ENCODE peak calls at places on chromosomes 11 and 22, in six cellular contexts. O is kidney epithelial cell; T is endodermal cell; D is epithelial cell of esophagus; A is MG63; Y is stimulated activated CD4-positive, alpha-beta T cell treated with anti-CD3 and anti-CD28 coated beads, Interleukin-4, amount 100 ng/mL, for 48 hours. W is an unnamed sample.

GRCh38 chr22:45454260-45454659 is 40.8 kb downstream of the RIBC2 start:
- DNase-seq in O (no peak), T (no peak), D (no peak), A (no peak), Y (no peak), W (no peak)

GRCh38 chr11:71131861-71132260 is 120.5 kb downstream of the SHANK2 start:
- DNase-seq in O (no peak), T (peak), D (no peak), A (peak), Y (no peak), W (no peak)

GRCh38 chr11:113632981-113633380 is 73.1 kb downstream of the TMPRSS5 start:
- DNase-seq in O (no peak), T (no peak), D (no peak), A (peak), Y (no peak), W (no peak)

GRCh38 chr22:41356430-41357028 is 25.2 kb upstream of the TEF start:
- DNase-seq in O (no peak), T (no peak), D (no peak), A (no peak), Y (no peak), W (no peak)

GRCh38 chr22:42553475-42554361 is at the start of gene SERHL2:
- DNase-seq in O (no peak), T (peak), D (peak), A (peak), Y (peak), W (peak)

GRCh38 chr22:24601217-24602104 is 1.5 kb upstream of the GGT1 start:
- DNase-seq in O (no peak), T (peak), D (no peak), A (no peak), Y (no peak), W (no peak)

GRCh38 chr11:2276280-2276998 is 6.1 kb upstream of the ASCL2 start:
- DNase-seq in O (no peak), T (no peak), D (no peak), A (no peak), Y (no peak), W (no peak)

GRCh38 chr11:8826145-8826786 is 84.7 kb upstream of the AKIP1 start:
- DNase-seq in O (no peak), T (peak), D (peak), A (no peak), Y (no peak), W (no peak)

GRCh38 chr11:45652781-45653180 is 12.6 kb downstream of the CHST1 start:
- DNase-seq in O (no peak), T (no peak), D (peak), A (peak), Y (no peak), W (no peak)

GRCh38 chr11:76836613-76837291 is 24.0 kb upstream of the ACER3 start:
- DNase-seq in O (no peak), T (no peak), D (no peak), A (no peak), Y (no peak), W (no peak)

GRCh38 chr22:47564651-47565050 is 802.2 kb downstream of the TBC1D22A start:
- DNase-seq in O (no peak), T (no peak), D (no peak), A (no peak), Y (no peak), W (no peak)

GRCh38 chr11:92979176-92979575 is 9.7 kb downstream of the MTNR1B start:
- DNase-seq in O (no peak), T (no peak), D (peak), A (peak), Y (no peak), W (no peak)

GRCh38 chr11:16963316-16963876 is 50.8 kb downstream of the PLEKHA7 start:
- DNase-seq in O (no peak), T (no peak), D (no peak), A (no peak), Y (no peak), W (no peak)

GRCh38 chr22:32880906-32881596 is 79.5 kb downstream of the TIMP3 start:
- DNase-seq in O (no peak), T (peak), D (peak), A (no peak), Y (peak), W (peak)

GRCh38 chr11:44236261-44236660 is 73.7 kb downstream of the ALX4 start:
- DNase-seq in O (no peak), T (no peak), D (no peak), A (no peak), Y (no peak), W (no peak)

GRCh38 chr11:57599381-57599780 is 1.9 kb downstream of the SERPING1 start:
- DNase-seq in O (no peak), T (no peak), D (peak), A (no peak), Y (no peak), W (no peak)

GRCh38 chr11:69487849-69488542 is 6.5 kb downstream of the LINC01488 start:
- DNase-seq in O (no peak), T (no peak), D (no peak), A (no peak), Y (no peak), W (no peak)

GRCh38 chr11:32809313-32809712 is 14.9 kb upstream of the CCDC73 start:
- DNase-seq in O (no peak), T (peak), D (peak), A (peak), Y (peak), W (peak)

GRCh38 chr11:128481135-128481534 is 106.2 kb downstream of the ETS1 start:
- DNase-seq in O (peak), T (no peak), D (peak), A (no peak), Y (no peak), W (no peak)

GRCh38 chr11:75476716-75477613 is 44.0 kb upstream of the KLHL35 start:
- DNase-seq in O (no peak), T (no peak), D (no peak), A (no peak), Y (no peak), W (no peak)

GRCh38 chr11:75474878-75475766 is 42.1 kb upstream of the KLHL35 start:
- DNase-seq in O (no peak), T (peak), D (no peak), A (no peak), Y (peak), W (no peak)

GRCh38 chr22:47605441-47605840 is 843.0 kb downstream of the TBC1D22A start:
- DNase-seq in O (no peak), T (peak), D (no peak), A (no peak), Y (no peak), W (no peak)

GRCh38 chr22:24810043-24810749 is 4.2 kb downstream of the SGSM1 start:
- DNase-seq in O (no peak), T (peak), D (no peak), A (peak), Y (no peak), W (no peak)

GRCh38 chr22:18104566-18104965 is 6.0 kb upstream of the TUBA8 start:
- DNase-seq in O (no peak), T (peak), D (no peak), A (no peak), Y (no peak), W (no peak)

GRCh38 chr22:18970948-18971315 is 34.8 kb upstream of the PRODH start:
- DNase-seq in O (no peak), T (no peak), D (no peak), A (no peak), Y (no peak), W (no peak)

GRCh38 chr11:133162228-133162627 is 370.1 kb downstream of the OPCML start:
- DNase-seq in O (no peak), T (no peak), D (no peak), A (no peak), Y (no peak), W (no peak)

GRCh38 chr11:10786451-10786850 is 22.3 kb downstream of the EIF4G2 start:
- DNase-seq in O (no peak), T (no peak), D (no peak), A (no peak), Y (no peak), W (no peak)

GRCh38 chr11:123254357-123254756 is 59.3 kb upstream of the CLMP start:
- DNase-seq in O (no peak), T (no peak), D (no peak), A (no peak), Y (no peak), W (no peak)

GRCh38 chr11:119983240-119983732 is 154.6 kb downstream of the TRIM29 start:
- DNase-seq in O (no peak), T (peak), D (no peak), A (no peak), Y (no peak), W (no peak)

GRCh38 chr11:31974737-31975136 is 116.1 kb upstream of the RCN1 start:
- DNase-seq in O (peak), T (no peak), D (peak), A (peak), Y (no peak), W (no peak)

GRCh38 chr11:133911169-133911568 is 45.6 kb downstream of the IGSF9B start:
- DNase-seq in O (no peak), T (peak), D (no peak), A (no peak), Y (no peak), W (no peak)

GRCh38 chr11:117497206-117497951 is 169.7 kb downstream of the CEP164 start:
- DNase-seq in O (no peak), T (no peak), D (no peak), A (no peak), Y (no peak), W (no peak)

GRCh38 chr11:295351-296205 is 3.7 kb downstream of the IFITM5 start:
- DNase-seq in O (no peak), T (peak), D (no peak), A (no peak), Y (no peak), W (no peak)

W was measured in memory B cell.